ENCODE peak calls at places on chromosomes 3 and 15, in five cellular contexts. C, Q, H, X and O are unnamed samples.

GRCh38 chr15:40054746-40055575 is 16.0 kb upstream of the SRP14 start:
- DNase-seq in C (no peak), Q (no peak), H (no peak), X (no peak), O (peak; percentile 96)

GRCh38 chr15:80286055-80286454 is 34.0 kb upstream of the CTXND1 start:
- DNase-seq in C (no peak), Q (no peak), H (no peak), X (no peak), O (no peak)

GRCh38 chr15:99452010-99452409 is 113.8 kb upstream of the MEF2A start:
- DNase-seq in C (no peak), Q (no peak), H (peak; percentile 11), X (no peak), O (peak; percentile 32)

GRCh38 chr3:172595648-172596393 is 72.6 kb upstream of the TNFSF10 start:
- DNase-seq in C (peak; percentile 24), Q (peak; percentile 86), H (peak; percentile 38), X (no peak), O (no peak)

GRCh38 chr3:163555918-163556317 is 1522.4 kb downstream of the SI start:
- DNase-seq in C (no peak), Q (no peak), H (no peak), X (no peak), O (no peak)

GRCh38 chr3:44942202-44942921 is 33.6 kb downstream of the ZDHHC3 start:
- DNase-seq in C (no peak), Q (no peak), H (no peak), X (no peak), O (no peak)

GRCh38 chr3:29612536-29612935 is 331.7 kb downstream of the RBMS3 start:
- DNase-seq in C (no peak), Q (no peak), H (no peak), X (no peak), O (no peak)

GRCh38 chr3:187011915-187012314 is 81.6 kb downstream of the ST6GAL1 start:
- DNase-seq in C (no peak), Q (no peak), H (no peak), X (no peak), O (peak; percentile 75)

GRCh38 chr3:177512945-177513671 is 315.8 kb upstream of the TBL1XR1 start:
- DNase-seq in C (no peak), Q (no peak), H (no peak), X (no peak), O (no peak)

GRCh38 chr3:125644036-125645025 is 49.0 kb upstream of the OSBPL11 start:
- DNase-seq in C (peak; percentile 70), Q (no peak), H (no peak), X (no peak), O (peak; percentile 85)

GRCh38 chr3:53153267-53153823 is 7.7 kb upstream of the PRKCD start:
- DNase-seq in C (no peak), Q (no peak), H (no peak), X (no peak), O (no peak)

GRCh38 chr3:173826416-173826815 is 428.9 kb downstream of the NLGN1 start:
- DNase-seq in C (no peak), Q (no peak), H (no peak), X (no peak), O (no peak)

GRCh38 chr3:87161486-87161885 is 65.6 kb upstream of the CHMP2B start:
- DNase-seq in C (no peak), Q (no peak), H (no peak), X (no peak), O (no peak)

GRCh38 chr15:28967071-28967470 is 81.3 kb downstream of the APBA2 start:
- DNase-seq in C (no peak), Q (no peak), H (no peak), X (no peak), O (no peak)

GRCh38 chr3:195591852-195592251 is 8.1 kb upstream of the APOD start:
- DNase-seq in C (no peak), Q (no peak), H (no peak), X (no peak), O (no peak)

GRCh38 chr3:46200211-46200610 is 7.9 kb downstream of the CCR1 start:
- DNase-seq in C (no peak), Q (no peak), H (no peak), X (no peak), O (no peak)

GRCh38 chr3:3368336-3368735 is 188.8 kb upstream of the CRBN start:
- DNase-seq in C (no peak), Q (no peak), H (no peak), X (no peak), O (no peak)